ENCODE peak calls at places on chromosomes 5 and 9, in eight cellular contexts. J is colonic mucosa, M is brain microvascular endothelial cell, B is breast epithelium, O is neural crest cell, S is GM12865, P is tibial artery, Z is WTC11. R is an unnamed sample.

GRCh38 chr5:176609724-176610429 is at the start of gene GPRIN1:
- DNase-seq in Z (peak), P (no peak), J (peak), S (peak), M (no peak), O (peak), B (no peak), R (no peak)

GRCh38 chr5:96968074-96968473 is 32.2 kb downstream of the LNPEP start:
- DNase-seq in S (no peak), B (no peak), P (no peak), O (no peak), J (no peak), M (peak), Z (no peak), R (no peak)

GRCh38 chr5:84381501-84382362 is 2.9 kb downstream of the EDIL3 start:
- DNase-seq in B (no peak), M (peak), Z (no peak), O (no peak), P (peak), J (peak), S (no peak), R (no peak)

GRCh38 chr5:64458948-64459347 is 46.9 kb upstream of the RGS7BP start:
- DNase-seq in S (no peak), J (no peak), P (no peak), B (no peak), M (no peak), Z (no peak), O (no peak), R (no peak)

GRCh38 chr9:117073539-117074336 is 341.1 kb downstream of the ASTN2 start:
- DNase-seq in Z (peak), S (peak), J (no peak), P (no peak), O (peak), B (peak), M (peak), R (no peak)

GRCh38 chr9:33146298-33146697 is 20.8 kb downstream of the B4GALT1 start:
- DNase-seq in M (no peak), J (no peak), Z (no peak), B (no peak), O (no peak), S (no peak), P (peak), R (no peak)

GRCh38 chr9:27407966-27408365 is 111.0 kb upstream of the EQTN start:
- DNase-seq in S (no peak), J (no peak), M (peak), O (no peak), Z (no peak), B (no peak), P (no peak), R (no peak)

GRCh38 chr9:101458955-101459631 is 23.5 kb upstream of the ALDOB start:
- DNase-seq in M (peak), S (peak), Z (peak), J (peak), P (no peak), O (peak), B (no peak), R (no peak)

GRCh38 chr5:6604946-6605345 is 27.9 kb downstream of the NSUN2 start:
- DNase-seq in J (no peak), Z (no peak), P (no peak), O (no peak), S (no peak), B (no peak), M (no peak), R (no peak)

GRCh38 chr9:128887914-128888350 is 6.0 kb downstream of the LRRC8A start:
- DNase-seq in J (no peak), M (no peak), S (no peak), Z (peak), B (peak), P (no peak), O (no peak), R (no peak)

GRCh38 chr5:116557669-116558271 is 16.9 kb downstream of the SEMA6A start:
- DNase-seq in S (peak), J (no peak), P (no peak), B (no peak), Z (no peak), M (no peak), O (no peak), R (no peak)

GRCh38 chr5:28788954-28789353 is 1750.6 kb upstream of the CDH9 start:
- DNase-seq in P (no peak), M (no peak), O (no peak), J (no peak), Z (no peak), S (no peak), B (no peak), R (no peak)

GRCh38 chr5:53069626-53070025 is 39.9 kb downstream of the MOCS2 start:
- DNase-seq in O (no peak), S (no peak), Z (no peak), M (peak), B (no peak), J (no peak), P (no peak), R (no peak)

GRCh38 chr9:89946741-89947140 is 341.9 kb downstream of the GADD45G start:
- DNase-seq in S (no peak), M (no peak), Z (no peak), O (no peak), J (no peak), P (no peak), B (no peak), R (no peak)

GRCh38 chr5:26329562-26330189 is 708.7 kb downstream of the CDH9 start:
- DNase-seq in Z (no peak), J (no peak), P (no peak), M (no peak), B (no peak), S (no peak), O (no peak), R (no peak)

GRCh38 chr9:124469011-124469832 is 19.0 kb downstream of the ADGRD2 start:
- DNase-seq in B (no peak), J (no peak), P (no peak), Z (no peak), S (no peak), M (no peak), O (no peak), R (no peak)

GRCh38 chr9:18362901-18363685 is 110.9 kb upstream of the ADAMTSL1 start:
- DNase-seq in M (no peak), O (no peak), S (no peak), Z (no peak), J (peak), P (no peak), B (no peak), R (no peak)

GRCh38 chr9:131464354-131465000 is 38.2 kb upstream of the POMT1 start:
- DNase-seq in M (no peak), B (no peak), O (no peak), P (no peak), J (no peak), S (no peak), Z (no peak), R (no peak)

GRCh38 chr5:66529704-66530103 is 66.5 kb upstream of the MAST4 start:
- DNase-seq in P (no peak), Z (no peak), S (no peak), B (no peak), M (no peak), J (no peak), O (no peak), R (no peak)

GRCh38 chr9:135256568-135257354 is 169.3 kb downstream of the OLFM1 start:
- DNase-seq in J (no peak), S (no peak), P (no peak), O (no peak), Z (no peak), B (no peak), M (no peak), R (no peak)

GRCh38 chr5:37792976-37793328 is 46.9 kb downstream of the GDNF start:
- DNase-seq in M (peak), S (no peak), Z (no peak), J (no peak), P (no peak), O (no peak), B (no peak), R (no peak)

GRCh38 chr9:127133739-127134167 is 11.3 kb upstream of the ANGPTL2 start:
- DNase-seq in B (peak), O (no peak), S (no peak), P (peak), Z (no peak), J (no peak), M (peak), R (no peak)

GRCh38 chr9:14670718-14671117 is 22.5 kb downstream of the ZDHHC21 start:
- DNase-seq in M (no peak), P (no peak), J (no peak), O (no peak), S (no peak), Z (no peak), B (no peak), R (no peak)

GRCh38 chr9:108748776-108749175 is 107.0 kb downstream of the ACTL7B start:
- DNase-seq in Z (no peak), O (no peak), P (no peak), B (no peak), S (no peak), M (no peak), J (peak), R (no peak)

GRCh38 chr5:34919077-34919476 is 3.6 kb downstream of the BRIX1 start:
- DNase-seq in P (no peak), J (no peak), M (no peak), B (no peak), S (no peak), O (no peak), Z (no peak), R (no peak)
- TF ChIP-seq CTCF in P (no peak), J (no peak), M (peak), B (no peak), S (peak), O (peak), Z (no peak), R (no peak)

GRCh38 chr9:137277329-137278041 is at the start of gene TOR4A:
- DNase-seq in Z (peak), S (peak), P (peak), O (no peak), J (peak), M (peak), B (no peak), R (peak)
- TF ChIP-seq CTCF in Z (no peak), S (no peak), P (no peak), O (no peak), J (peak), M (peak), B (no peak), R (peak)

GRCh38 chr5:54088081-54088480 is 222.3 kb downstream of the ARL15 start:
- DNase-seq in S (no peak), P (no peak), B (no peak), M (no peak), J (no peak), O (no peak), Z (no peak), R (no peak)

GRCh38 chr5:54093081-54093492 is 217.3 kb downstream of the ARL15 start:
- DNase-seq in S (peak), P (no peak), O (no peak), B (peak), M (no peak), Z (no peak), J (no peak), R (no peak)

GRCh38 chr5:54091416-54092130 is 218.8 kb downstream of the ARL15 start:
- DNase-seq in O (no peak), J (no peak), S (no peak), Z (no peak), M (no peak), B (peak), P (no peak), R (no peak)

GRCh38 chr5:54087436-54087835 is 222.9 kb downstream of the ARL15 start:
- DNase-seq in M (peak), J (no peak), S (no peak), P (no peak), B (no peak), O (no peak), Z (no peak), R (no peak)

GRCh38 chr5:54090495-54091084 is 219.8 kb downstream of the ARL15 start:
- DNase-seq in Z (no peak), M (peak), P (no peak), O (no peak), J (no peak), S (no peak), B (no peak), R (no peak)
- TF ChIP-seq CTCF in Z (no peak), M (peak), P (no peak), O (peak), J (no peak), S (no peak), B (no peak), R (no peak)

DNA sequence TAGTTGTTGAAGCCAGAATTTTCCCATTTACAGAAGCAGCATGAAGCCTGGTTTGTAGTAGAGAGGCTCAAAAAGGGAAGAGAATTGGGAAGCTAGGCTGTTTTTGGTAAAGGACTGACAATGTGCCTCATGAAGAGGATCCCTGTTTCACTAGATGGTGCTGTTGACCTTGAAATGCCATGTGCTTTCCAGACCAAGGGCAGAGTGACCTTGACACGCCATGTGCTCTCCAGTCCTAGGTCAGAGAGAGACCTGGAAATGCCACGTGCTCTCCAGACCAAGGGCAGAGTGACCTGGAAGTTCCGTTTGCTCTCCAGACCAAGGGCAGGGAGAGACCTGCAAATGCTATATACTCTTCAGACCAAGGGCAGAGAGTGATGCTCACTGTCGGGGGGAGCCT is 32.0 kb downstream of the UNC13B start:
- DNase-seq in B (no peak), S (peak), Z (no peak), J (no peak), O (no peak), M (no peak), P (no peak), R (no peak)
- TF ChIP-seq CTCF in B (no peak), S (no peak), Z (no peak), J (no peak), O (no peak), M (peak), P (no peak), R (no peak)

GRCh38 chr5:135203019-135203418 is 169.0 kb upstream of the PITX1 start:
- DNase-seq in P (no peak), S (no peak), Z (no peak), O (no peak), M (no peak), J (no peak), B (no peak), R (no peak)

GRCh38 chr5:135204151-135204600 is 170.1 kb upstream of the PITX1 start:
- DNase-seq in P (no peak), S (no peak), J (peak), O (no peak), M (no peak), Z (no peak), B (no peak), R (no peak)

GRCh38 chr5:135206862-135207261 is 172.8 kb upstream of the PITX1 start:
- DNase-seq in B (peak), O (no peak), Z (no peak), J (peak), S (no peak), M (no peak), P (no peak), R (no peak)

GRCh38 chr5:135205616-135206349 is 171.8 kb upstream of the PITX1 start:
- DNase-seq in M (no peak), Z (no peak), J (peak), P (no peak), S (no peak), B (peak), O (no peak), R (no peak)

DNA sequence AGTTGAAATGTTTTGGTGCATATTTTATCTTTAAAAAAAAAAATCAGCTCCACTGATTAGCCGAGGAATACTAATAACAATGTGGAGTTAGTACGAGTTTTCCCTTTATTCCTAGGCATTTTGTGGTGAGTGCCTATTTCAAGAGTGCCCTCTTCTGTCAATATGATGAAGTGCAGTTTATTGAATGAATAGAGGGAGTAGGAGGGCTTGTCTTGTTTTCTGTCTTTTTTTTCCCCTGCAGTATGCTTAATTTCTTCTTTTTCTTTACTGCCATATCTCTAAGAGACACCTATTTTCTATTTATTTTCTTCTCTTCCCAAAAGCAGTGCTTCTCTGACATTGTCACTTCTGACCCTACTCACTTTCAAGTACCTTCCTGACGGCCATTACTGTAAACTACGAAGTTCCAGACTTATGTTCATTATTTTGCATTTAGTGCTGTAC is 169.6 kb upstream of the PITX1 start:
- DNase-seq in P (no peak), M (no peak), Z (no peak), S (peak), O (no peak), B (no peak), J (no peak), R (no peak)
- TF ChIP-seq CTCF in P (peak), M (peak), Z (peak), S (peak), O (peak), B (no peak), J (peak), R (peak)

DNA sequence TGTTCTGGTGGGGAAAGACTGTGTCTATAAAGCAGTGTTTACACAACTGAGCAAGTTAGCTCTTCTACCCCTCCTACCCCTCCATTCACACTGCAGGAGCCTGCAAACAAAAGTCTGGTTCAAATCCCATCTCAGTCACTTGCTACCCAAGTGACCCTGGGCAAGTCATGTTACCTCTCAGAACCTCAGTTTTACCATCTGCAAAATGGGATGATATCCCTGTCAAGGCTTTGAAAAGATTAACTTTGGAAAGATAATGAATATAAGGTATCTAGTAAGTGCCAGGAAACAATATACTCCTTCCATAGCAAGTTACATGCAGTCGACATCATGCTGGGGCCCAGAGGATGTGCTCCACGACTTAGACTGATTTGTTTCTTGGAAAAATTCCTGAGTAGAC is 161.5 kb downstream of the SEC61B start:
- DNase-seq in M (no peak), Z (no peak), O (no peak), J (no peak), S (no peak), B (no peak), P (no peak), R (no peak)
- TF ChIP-seq CTCF in M (no peak), Z (no peak), O (no peak), J (no peak), S (no peak), B (no peak), P (no peak), R (no peak)

GRCh38 chr5:31317642-31318041 is 124.2 kb downstream of the CDH6 start:
- DNase-seq in S (no peak), B (no peak), O (no peak), M (no peak), P (no peak), Z (peak), J (no peak), R (no peak)
- TF ChIP-seq CTCF in S (no peak), B (no peak), O (no peak), M (no peak), P (no peak), Z (peak), J (no peak), R (no peak)